ENCODE peak calls at places on chromosomes 16 and 17, in ten cellular contexts. H, A, L, E, U, W, F, P, S and K are unnamed samples.

GRCh38 chr16:2474877-2475412 is at the start of gene TBC1D24:
- DNase-seq in H (peak), A (peak), L (peak), E (peak), U (no peak), W (peak), F (peak), P (peak), S (peak), K (peak)

GRCh38 chr16:31537362-31537921 is 9.7 kb downstream of the AHSP start:
- DNase-seq in H (peak), A (peak), L (no peak), E (no peak), U (no peak), W (no peak), F (peak), P (no peak), S (peak), K (no peak)

GRCh38 chr17:50891577-50891989 is 25.4 kb upstream of the TOB1 start:
- DNase-seq in H (peak), A (no peak), L (no peak), E (no peak), U (no peak), W (no peak), F (no peak), P (no peak), S (no peak), K (no peak)

GRCh38 chr17:80455328-80455710 is 21.1 kb downstream of the NPTX1 start:
- DNase-seq in H (peak), A (peak), L (no peak), E (no peak), U (no peak), W (no peak), F (peak), P (no peak), S (peak), K (no peak)

GRCh38 chr17:8072727-8073461 is 14.6 kb downstream of the ALOX12B start:
- DNase-seq in H (peak), A (peak), L (no peak), E (no peak), U (no peak), W (no peak), F (no peak), P (no peak), S (no peak), K (no peak)

GRCh38 chr16:5615868-5616642 is 518.5 kb upstream of the EEF2KMT start:
- DNase-seq in H (peak), A (peak), L (peak), E (no peak), U (no peak), W (peak), F (peak), P (peak), S (peak), K (peak)

GRCh38 chr16:4342866-4343744 is 8.0 kb downstream of the PAM16 start:
- DNase-seq in H (no peak), A (no peak), L (no peak), E (no peak), U (no peak), W (no peak), F (no peak), P (no peak), S (no peak), K (no peak)

GRCh38 chr16:70548936-70549335 is 25.3 kb downstream of the SF3B3 start:
- DNase-seq in H (no peak), A (no peak), L (no peak), E (no peak), U (no peak), W (no peak), F (no peak), P (no peak), S (no peak), K (no peak)

GRCh38 chr16:74951206-74951605 is 33.7 kb downstream of the WDR59 start:
- DNase-seq in H (peak), A (no peak), L (no peak), E (no peak), U (no peak), W (no peak), F (no peak), P (no peak), S (no peak), K (no peak)

GRCh38 chr16:56916571-56917403 is 15.2 kb upstream of the HERPUD1 start:
- DNase-seq in H (no peak), A (no peak), L (no peak), E (no peak), U (no peak), W (no peak), F (no peak), P (no peak), S (no peak), K (no peak)

GRCh38 chr17:42459983-42460300 is 1.3 kb downstream of the ATP6V0A1 start:
- DNase-seq in H (no peak), A (no peak), L (no peak), E (peak), U (no peak), W (peak), F (peak), P (no peak), S (no peak), K (no peak)

GRCh38 chr17:73042809-73043685 is 49.4 kb downstream of the SLC39A11 start:
- DNase-seq in H (no peak), A (no peak), L (no peak), E (no peak), U (no peak), W (peak), F (no peak), P (no peak), S (no peak), K (no peak)

GRCh38 chr17:1289695-1290094 is 10.2 kb downstream of the TRARG1 start:
- DNase-seq in H (no peak), A (no peak), L (no peak), E (no peak), U (no peak), W (no peak), F (no peak), P (no peak), S (no peak), K (no peak)

GRCh38 chr17:65261682-65262636 is 124.8 kb downstream of the RGS9 start:
- DNase-seq in H (peak), A (no peak), L (no peak), E (peak), U (no peak), W (peak), F (no peak), P (no peak), S (no peak), K (no peak)

GRCh38 chr17:63835167-63835720 is 7.2 kb downstream of the SMARCD2 start:
- DNase-seq in H (no peak), A (no peak), L (no peak), E (no peak), U (no peak), W (no peak), F (no peak), P (no peak), S (no peak), K (no peak)
- TF ChIP-seq CTCF in H (no peak), A (no peak), L (no peak), E (no peak), U (no peak), W (no peak), F (no peak), P (no peak), S (no peak), K (no peak)

GRCh38 chr17:47830991-47831933 is at the start of the genes LRRC46 and MRPL10:
- DNase-seq in H (peak), A (peak), L (peak), E (peak), U (peak), W (peak), F (peak), P (peak), S (peak), K (peak)
- TF ChIP-seq CTCF in H (peak), A (no peak), L (no peak), E (peak), U (peak), W (peak), F (peak), P (peak), S (no peak), K (no peak)

DNA sequence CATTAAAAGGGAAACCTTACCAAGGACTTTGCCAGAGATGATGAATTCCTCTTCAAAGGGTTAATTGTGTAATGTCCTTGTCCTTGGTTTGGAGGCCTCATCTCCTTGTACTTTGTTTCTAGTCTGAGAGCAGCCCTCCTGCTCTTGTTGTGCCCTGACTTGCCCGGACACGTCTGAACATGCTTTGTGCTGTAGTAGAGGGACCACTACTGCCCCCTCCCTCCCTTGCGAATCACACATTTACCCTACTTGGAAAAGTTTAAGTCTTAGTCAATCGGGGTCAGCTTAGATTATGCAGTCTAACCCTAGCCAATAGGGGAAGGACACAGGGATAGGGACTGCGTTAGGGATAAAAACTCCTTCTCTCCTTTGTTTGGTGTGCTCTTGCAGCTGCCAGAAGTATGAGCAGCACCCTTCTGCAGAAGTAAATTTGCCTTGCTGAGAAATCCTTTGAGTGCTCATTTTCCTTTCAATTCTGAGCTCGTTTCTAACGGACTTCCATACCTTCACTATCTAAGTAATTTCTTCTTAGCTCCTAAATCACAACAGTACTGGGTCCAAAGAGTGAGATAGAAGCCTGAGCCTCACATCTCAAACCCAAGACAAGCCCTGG is 26.4 kb upstream of the CLEC3A start:
- DNase-seq in H (peak), A (no peak), L (no peak), E (no peak), U (no peak), W (no peak), F (no peak), P (no peak), S (no peak), K (no peak)
- TF ChIP-seq CTCF in H (no peak), A (no peak), L (no peak), E (no peak), U (no peak), W (no peak), F (no peak), P (no peak), S (no peak), K (no peak)

GRCh38 chr16:59116744-59117143 is 382.6 kb upstream of the GOT2 start:
- DNase-seq in H (peak), A (no peak), L (no peak), E (no peak), U (no peak), W (no peak), F (no peak), P (no peak), S (no peak), K (no peak)
- TF ChIP-seq CTCF in H (no peak), A (no peak), L (no peak), E (no peak), U (no peak), W (no peak), F (no peak), P (no peak), S (no peak), K (no peak)

DNA sequence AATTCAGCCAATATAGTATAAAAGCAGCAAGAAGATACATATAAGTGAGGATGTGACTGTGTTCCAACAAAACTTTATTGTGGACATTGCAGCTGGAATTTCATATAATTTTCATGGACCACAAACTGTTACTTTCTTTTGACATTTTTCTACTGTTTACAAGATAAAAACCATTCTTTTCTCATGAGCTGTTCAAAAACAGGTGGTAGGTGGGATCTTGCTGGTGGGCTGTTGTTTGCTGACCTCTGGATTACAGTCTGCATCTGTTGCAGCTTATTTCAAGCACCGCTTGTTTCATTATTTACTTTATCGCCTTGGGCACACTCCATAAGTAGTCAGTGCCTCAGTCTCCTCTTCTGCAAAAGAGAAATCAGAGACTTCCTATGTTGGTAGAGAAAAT is 99.5 kb downstream of the CDH13 start:
- DNase-seq in H (no peak), A (no peak), L (no peak), E (no peak), U (no peak), W (no peak), F (no peak), P (no peak), S (no peak), K (no peak)
- TF ChIP-seq CTCF in H (no peak), A (no peak), L (no peak), E (no peak), U (no peak), W (no peak), F (no peak), P (no peak), S (no peak), K (no peak)